ENCODE peak calls at places on chromosomes 2 and 18, in six cellular contexts. H is A549, M is skeletal muscle cell, G is PC-9, I is endothelial cell of umbilical vein, J is psoas muscle. X is an unnamed sample.
A peak's percentile ranks its signal among the peaks of the same experiment; 100 is the strongest.

GRCh38 chr2:148021059-148021985 is at the start of gene MBD5:
- DNase-seq in H (peak; percentile 6), M (peak; percentile 17), J (peak; percentile 37), I (peak; percentile 67), G (peak; percentile 37), X (peak; percentile 22)

GRCh38 chr2:164992818-164993217 is 37.5 kb upstream of the SLC38A11 start:
- DNase-seq in G (peak; percentile 14), M (peak; percentile 57), I (peak; percentile 71), J (no peak), H (no peak), X (peak; percentile 76)

GRCh38 chr2:216648105-216648504 is 14.9 kb downstream of the IGFBP2 start:
- DNase-seq in H (no peak), J (no peak), M (peak; percentile 53), I (no peak), G (no peak), X (no peak)

GRCh38 chr18:57744211-57744694 is 58.9 kb downstream of the ATP8B1 start:
- DNase-seq in J (no peak), H (no peak), G (peak; percentile 14), I (peak; percentile 93), M (no peak), X (no peak)

GRCh38 chr2:156253765-156254164 is 78.8 kb downstream of the NR4A2 start:
- DNase-seq in I (no peak), M (no peak), G (no peak), J (no peak), H (no peak), X (no peak)

GRCh38 chr18:6881034-6881800 is 151.7 kb downstream of the ARHGAP28 start:
- DNase-seq in M (peak; percentile 13), I (no peak), J (no peak), H (no peak), G (no peak), X (no peak)

GRCh38 chr2:216829533-216829932 is 30.3 kb downstream of the TNP1 start:
- DNase-seq in J (peak; percentile 74), H (no peak), M (no peak), I (no peak), G (peak; percentile 26), X (peak; percentile 52)

GRCh38 chr2:62200291-62200841 is 4.5 kb downstream of the B3GNT2 start:
- DNase-seq in M (no peak), H (no peak), J (no peak), G (no peak), I (no peak), X (no peak)

GRCh38 chr18:4831791-4832375 is 365.2 kb downstream of the AKAIN1 start:
- DNase-seq in I (no peak), J (no peak), M (no peak), H (no peak), G (no peak), X (no peak)

GRCh38 chr2:15031745-15032240 is 399.3 kb downstream of the LRATD1 start:
- DNase-seq in M (no peak), J (no peak), I (no peak), H (no peak), G (no peak), X (no peak)

GRCh38 chr2:62114564-62114963 is 81.4 kb upstream of the B3GNT2 start:
- DNase-seq in G (no peak), H (no peak), I (peak; percentile 32), J (no peak), M (no peak), X (no peak)

GRCh38 chr18:63314991-63315662 is 4.4 kb downstream of the BCL2 start:
- DNase-seq in I (no peak), M (no peak), H (no peak), J (no peak), G (no peak), X (no peak)

GRCh38 chr18:63314062-63314790 is 5.3 kb downstream of the BCL2 start:
- DNase-seq in H (no peak), M (no peak), J (no peak), G (no peak), I (no peak), X (no peak)

GRCh38 chr18:63316612-63317555 is 2.7 kb downstream of the BCL2 start:
- DNase-seq in I (no peak), J (no peak), G (no peak), H (no peak), M (no peak), X (no peak)

GRCh38 chr18:63317556-63317946 is 2.0 kb downstream of the BCL2 start:
- DNase-seq in G (no peak), M (no peak), I (no peak), H (no peak), J (no peak), X (no peak)

DNA sequence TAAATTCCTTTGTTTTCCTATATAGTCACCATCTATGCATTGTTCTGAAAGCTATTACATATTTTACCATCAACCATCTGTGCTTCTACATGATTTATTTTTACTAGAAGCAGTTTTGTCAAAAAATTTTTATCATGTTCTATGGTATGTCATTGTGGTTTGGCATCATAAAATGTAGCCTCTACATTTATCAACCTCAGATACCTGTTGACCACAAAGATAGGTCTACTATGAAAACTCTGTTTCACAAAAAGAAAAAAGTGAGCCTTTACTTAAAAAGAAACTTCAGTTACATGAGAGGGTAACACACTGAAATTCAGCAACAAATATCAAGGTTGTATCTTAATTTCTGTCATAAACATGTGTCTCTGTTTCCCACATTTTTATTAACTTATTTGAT is 3.7 kb downstream of the BCL2 start:
- DNase-seq in H (no peak), G (no peak), I (no peak), J (no peak), M (no peak), X (no peak)
- H3K4me3 ChIP-seq in H (no peak overlapping the region), G (no peak overlapping the region), I (no peak overlapping the region), J (peak overlapping the region; percentile 71), M (no peak overlapping the region), X (no peak overlapping the region)

GRCh38 chr2:241802806-241803318 is 6.1 kb upstream of the NEU4 start:
- DNase-seq in M (no peak), H (no peak), I (no peak), G (no peak), J (peak; percentile 10), X (no peak)
- H3K4me3 ChIP-seq in M (peak overlapping the region; percentile 48), H (peak overlapping the region; percentile 38), I (no peak overlapping the region), G (no peak overlapping the region), J (peak overlapping the region; percentile 61), X (no peak overlapping the region)

GRCh38 chr2:77521482-77521881 is 694 bp downstream of the LRRTM4 start:
- DNase-seq in M (no peak), G (no peak), H (no peak), I (no peak), J (no peak), X (no peak)
- H3K4me3 ChIP-seq in M (no peak overlapping the region), G (no peak overlapping the region), H (no peak overlapping the region), I (no peak overlapping the region), J (peak overlapping the region; percentile 36), X (no peak overlapping the region)

GRCh38 chr18:35491689-35492077 is 6.1 kb downstream of the INO80C start:
- DNase-seq in H (no peak), G (no peak), I (peak; percentile 47), J (no peak), M (no peak), X (no peak)
- H3K4me3 ChIP-seq in H (no peak overlapping the region), G (no peak overlapping the region), I (no peak overlapping the region), J (no peak overlapping the region), M (no peak overlapping the region), X (no peak overlapping the region)

GRCh38 chr18:12102136-12102842 is 8.6 kb downstream of the ANKRD62 start:
- DNase-seq in I (no peak), H (no peak), J (no peak), G (no peak), M (no peak), X (no peak)
- H3K4me3 ChIP-seq in I (no peak overlapping the region), H (no peak overlapping the region), J (no peak overlapping the region), G (no peak overlapping the region), M (no peak overlapping the region), X (no peak overlapping the region)

GRCh38 chr2:45006041-45006941 is 3.0 kb downstream of the SIX2 start:
- DNase-seq in I (no peak), J (no peak), H (no peak), G (no peak), M (no peak), X (no peak)

GRCh38 chr2:45005261-45006002 is 3.8 kb downstream of the SIX2 start:
- DNase-seq in H (no peak), M (no peak), J (no peak), I (no peak), G (no peak), X (no peak)

GRCh38 chr2:45007961-45008295 is 1.3 kb downstream of the SIX2 start:
- DNase-seq in I (no peak), J (no peak), H (no peak), M (no peak), G (no peak), X (no peak)

GRCh38 chr2:45007356-45007755 is 1.9 kb downstream of the SIX2 start:
- DNase-seq in G (no peak), I (no peak), M (no peak), H (no peak), J (no peak), X (no peak)

DNA sequence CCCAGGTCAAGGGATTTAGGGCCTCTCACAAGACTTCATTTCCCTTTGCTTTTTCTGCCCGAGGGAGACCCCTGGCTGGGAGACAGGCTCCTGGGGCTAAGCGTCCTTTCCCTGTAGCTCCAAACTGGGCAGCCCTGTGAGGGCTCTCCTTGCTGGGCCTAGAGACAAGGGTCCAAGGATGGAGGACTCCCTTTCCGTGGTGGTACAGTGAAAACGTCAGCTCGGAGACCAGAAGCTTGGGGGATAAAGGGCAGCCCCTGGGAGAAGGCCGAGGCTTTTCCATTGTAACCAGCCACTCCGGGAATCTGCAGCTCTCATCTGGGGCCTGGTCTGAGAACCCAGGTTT is 2.3 kb downstream of the SIX2 start:
- DNase-seq in G (no peak), I (no peak), M (no peak), J (no peak), H (no peak), X (no peak)
- H3K4me3 ChIP-seq in G (peak overlapping the region; percentile 69), I (no peak overlapping the region), M (peak overlapping the region; percentile 58), J (peak overlapping the region; percentile 87), H (no peak overlapping the region), X (no peak overlapping the region)

DNA sequence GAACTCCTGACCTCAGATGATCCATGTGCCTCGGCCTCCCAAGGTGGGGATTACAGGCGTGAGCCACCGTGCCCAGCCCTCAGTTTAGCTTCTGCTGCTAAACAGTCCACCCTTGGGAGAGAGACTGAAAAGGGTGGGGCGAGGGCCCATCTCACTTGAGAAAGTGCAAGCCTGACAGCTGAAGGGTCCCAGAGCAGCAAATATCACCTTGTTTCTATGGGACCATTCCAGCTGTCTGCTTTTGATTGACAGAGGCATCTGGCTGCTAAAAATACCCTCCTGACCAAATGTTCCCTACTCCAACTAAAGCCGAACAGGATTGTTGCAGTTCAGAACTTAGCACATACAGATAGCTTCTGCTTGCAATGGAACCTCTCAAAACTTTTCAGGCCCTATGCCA is 436 bp upstream of the SMYD1 start:
- DNase-seq in I (no peak), H (no peak), J (peak; percentile 37), M (peak; percentile 59), G (no peak), X (no peak)
- H3K4me3 ChIP-seq in I (no peak overlapping the region), H (no peak overlapping the region), J (peak overlapping the region; percentile 72), M (no peak overlapping the region), G (no peak overlapping the region), X (no peak overlapping the region)

DNA sequence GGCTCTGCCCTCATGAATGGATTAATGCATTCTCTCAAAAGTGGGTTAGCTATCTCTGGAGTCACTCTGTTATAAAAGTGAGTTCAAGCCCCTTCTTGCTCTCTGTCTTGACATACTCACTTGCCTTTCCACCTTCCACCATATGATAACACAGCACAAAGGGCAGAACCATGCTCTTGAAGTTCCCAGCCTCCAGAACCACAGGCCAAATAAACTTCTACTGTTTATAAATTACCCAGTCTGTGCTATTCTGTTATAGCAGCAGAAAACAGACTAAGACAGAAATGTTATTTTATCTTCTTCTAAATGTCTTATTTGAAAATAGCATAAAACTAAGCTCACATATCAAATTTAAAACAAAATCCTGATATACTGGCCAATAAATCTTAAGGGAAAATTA is 15.0 kb downstream of the RAB1A start:
- DNase-seq in H (no peak), G (no peak), I (no peak), J (no peak), M (no peak), X (no peak)
- H3K4me3 ChIP-seq in H (no peak overlapping the region), G (no peak overlapping the region), I (no peak overlapping the region), J (no peak overlapping the region), M (no peak overlapping the region), X (no peak overlapping the region)